ENCODE peak calls at places on chromosomes 11 and 22, in five cellular contexts. One of them, this sample, is unnamed.

GRCh38 chr11:6925636-6926207 is 504 bp upstream of the ZNF215 start:
- DNase-seq in cardiac muscle cell: peak; percentile 36
- DNase-seq in brain microvascular endothelial cell: no peak
- DNase-seq in PC-9: peak; percentile 2
- DNase-seq in HFF-Myc: no peak
- DNase-seq in this sample: no peak

GRCh38 chr11:63510360-63511130 is 4.7 kb downstream of the LGALS12 start:
- DNase-seq in PC-9: peak; percentile 49
- DNase-seq in cardiac muscle cell: peak; percentile 83
- DNase-seq in HFF-Myc: no peak
- DNase-seq in brain microvascular endothelial cell: no peak
- DNase-seq in this sample: no peak

GRCh38 chr11:78453140-78453935 is 35.7 kb upstream of the GAB2 start:
- DNase-seq in PC-9: no peak
- DNase-seq in cardiac muscle cell: peak; percentile 57
- DNase-seq in brain microvascular endothelial cell: no peak
- DNase-seq in HFF-Myc: no peak
- DNase-seq in this sample: peak; percentile 10

GRCh38 chr11:125773516-125773915 is 5.1 kb downstream of the PATE2 start:
- DNase-seq in PC-9: no peak
- DNase-seq in cardiac muscle cell: peak; percentile 52
- DNase-seq in brain microvascular endothelial cell: no peak
- DNase-seq in HFF-Myc: no peak
- DNase-seq in this sample: no peak

GRCh38 chr11:102194983-102195382 is 84.7 kb downstream of the YAP1 start:
- DNase-seq in HFF-Myc: no peak
- DNase-seq in PC-9: no peak
- DNase-seq in cardiac muscle cell: no peak
- DNase-seq in brain microvascular endothelial cell: no peak
- DNase-seq in this sample: no peak

GRCh38 chr11:93169950-93170561 is 27.7 kb downstream of the SLC36A4 start:
- DNase-seq in cardiac muscle cell: peak; percentile 43
- DNase-seq in HFF-Myc: peak; percentile 9
- DNase-seq in PC-9: no peak
- DNase-seq in brain microvascular endothelial cell: peak; percentile 12
- DNase-seq in this sample: no peak

GRCh38 chr22:40116496-40117200 is 61.1 kb upstream of the TNRC6B start:
- DNase-seq in cardiac muscle cell: no peak
- DNase-seq in brain microvascular endothelial cell: no peak
- DNase-seq in PC-9: no peak
- DNase-seq in HFF-Myc: no peak
- DNase-seq in this sample: no peak

GRCh38 chr11:73184953-73185671 is 33.0 kb upstream of the P2RY2 start:
- DNase-seq in brain microvascular endothelial cell: peak; percentile 45
- DNase-seq in cardiac muscle cell: peak; percentile 68
- DNase-seq in PC-9: peak; percentile 88
- DNase-seq in HFF-Myc: no peak
- DNase-seq in this sample: no peak

GRCh38 chr11:69000831-69001245 is 12.2 kb downstream of the MRGPRF start:
- DNase-seq in PC-9: peak; percentile 57
- DNase-seq in cardiac muscle cell: peak; percentile 87
- DNase-seq in HFF-Myc: peak; percentile 72
- DNase-seq in brain microvascular endothelial cell: peak; percentile 50
- DNase-seq in this sample: peak; percentile 56

GRCh38 chr11:31369348-31370329 is at the start of the genes DCDC1 and DNAJC24:
- DNase-seq in HFF-Myc: peak; percentile 69
- DNase-seq in cardiac muscle cell: peak; percentile 95
- DNase-seq in brain microvascular endothelial cell: peak; percentile 89
- DNase-seq in PC-9: peak; percentile 90
- DNase-seq in this sample: peak; percentile 57

GRCh38 chr11:13487661-13488030 is 8.2 kb downstream of the PTH start:
- DNase-seq in cardiac muscle cell: peak; percentile 27
- DNase-seq in brain microvascular endothelial cell: peak; percentile 11
- DNase-seq in HFF-Myc: no peak
- DNase-seq in PC-9: no peak
- DNase-seq in this sample: no peak

GRCh38 chr11:13486926-13487660 is 8.7 kb downstream of the PTH start:
- DNase-seq in PC-9: no peak
- DNase-seq in brain microvascular endothelial cell: peak; percentile 13
- DNase-seq in HFF-Myc: no peak
- DNase-seq in cardiac muscle cell: peak; percentile 58
- DNase-seq in this sample: no peak
- TF ChIP-seq CTCF in PC-9: no peak
- TF ChIP-seq CTCF in brain microvascular endothelial cell: peak; percentile 52
- TF ChIP-seq CTCF in HFF-Myc: peak; percentile 29
- TF ChIP-seq CTCF in cardiac muscle cell: peak; percentile 45
- TF ChIP-seq CTCF in this sample: peak; percentile 43

DNA sequence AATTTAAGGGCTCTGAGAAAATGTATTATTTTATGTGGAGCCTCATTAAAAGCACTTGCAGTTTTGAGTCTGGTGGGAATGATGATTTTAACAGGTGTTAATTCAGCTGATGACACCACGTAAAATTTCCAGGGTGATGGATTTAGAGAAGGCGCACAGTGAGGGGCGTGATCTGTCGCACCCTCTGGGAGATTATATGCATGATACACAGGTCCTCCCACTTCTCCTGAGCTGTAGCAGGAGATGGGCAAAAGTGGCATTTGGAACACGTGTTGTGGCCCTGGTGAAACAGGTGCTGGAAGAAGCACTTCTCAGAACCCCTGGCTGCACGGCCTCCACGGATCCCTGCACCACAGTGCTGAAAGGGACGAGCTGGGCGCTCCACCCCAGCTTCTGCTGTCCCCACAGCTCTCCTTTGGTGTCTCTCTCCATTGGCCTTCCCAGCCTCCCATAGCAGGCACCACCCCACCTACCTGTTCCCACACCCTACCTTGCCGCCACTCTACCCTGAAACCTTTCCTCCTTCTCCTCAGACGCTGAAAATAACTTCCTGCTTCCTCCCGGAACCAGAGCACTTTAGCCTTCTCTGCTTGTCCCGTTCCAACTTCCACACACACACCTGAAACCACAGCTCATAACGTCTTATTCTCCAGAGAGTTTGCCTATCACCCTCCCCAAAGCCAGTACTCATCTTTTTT is 6.9 kb upstream of the SORL1 start:
- DNase-seq in HFF-Myc: no peak
- DNase-seq in cardiac muscle cell: no peak
- DNase-seq in brain microvascular endothelial cell: no peak
- DNase-seq in PC-9: no peak
- DNase-seq in this sample: no peak
- H3K4me3 ChIP-seq in HFF-Myc: no peak overlapping the region
- H3K4me3 ChIP-seq in cardiac muscle cell: no peak overlapping the region
- H3K4me3 ChIP-seq in brain microvascular endothelial cell: no peak overlapping the region
- H3K4me3 ChIP-seq in PC-9: no peak overlapping the region
- H3K4me3 ChIP-seq in this sample: no peak overlapping the region

GRCh38 chr11:12380565-12381325 is 3.4 kb downstream of the PARVA start:
- DNase-seq in PC-9: no peak
- DNase-seq in cardiac muscle cell: no peak
- DNase-seq in HFF-Myc: no peak
- DNase-seq in brain microvascular endothelial cell: no peak
- DNase-seq in this sample: no peak

GRCh38 chr11:12377106-12377823 is at the start of gene PARVA:
- DNase-seq in brain microvascular endothelial cell: peak; percentile 57
- DNase-seq in PC-9: peak; percentile 66
- DNase-seq in HFF-Myc: peak; percentile 35
- DNase-seq in cardiac muscle cell: peak; percentile 93
- DNase-seq in this sample: peak; percentile 41

GRCh38 chr11:12381875-12382274 is 4.5 kb downstream of the PARVA start:
- DNase-seq in brain microvascular endothelial cell: no peak
- DNase-seq in PC-9: no peak
- DNase-seq in cardiac muscle cell: no peak
- DNase-seq in HFF-Myc: no peak
- DNase-seq in this sample: no peak

GRCh38 chr11:12376259-12376971 is 956 bp upstream of the PARVA start:
- DNase-seq in HFF-Myc: peak; percentile 33
- DNase-seq in cardiac muscle cell: peak; percentile 90
- DNase-seq in PC-9: no peak
- DNase-seq in brain microvascular endothelial cell: peak; percentile 43
- DNase-seq in this sample: peak; percentile 57

DNA sequence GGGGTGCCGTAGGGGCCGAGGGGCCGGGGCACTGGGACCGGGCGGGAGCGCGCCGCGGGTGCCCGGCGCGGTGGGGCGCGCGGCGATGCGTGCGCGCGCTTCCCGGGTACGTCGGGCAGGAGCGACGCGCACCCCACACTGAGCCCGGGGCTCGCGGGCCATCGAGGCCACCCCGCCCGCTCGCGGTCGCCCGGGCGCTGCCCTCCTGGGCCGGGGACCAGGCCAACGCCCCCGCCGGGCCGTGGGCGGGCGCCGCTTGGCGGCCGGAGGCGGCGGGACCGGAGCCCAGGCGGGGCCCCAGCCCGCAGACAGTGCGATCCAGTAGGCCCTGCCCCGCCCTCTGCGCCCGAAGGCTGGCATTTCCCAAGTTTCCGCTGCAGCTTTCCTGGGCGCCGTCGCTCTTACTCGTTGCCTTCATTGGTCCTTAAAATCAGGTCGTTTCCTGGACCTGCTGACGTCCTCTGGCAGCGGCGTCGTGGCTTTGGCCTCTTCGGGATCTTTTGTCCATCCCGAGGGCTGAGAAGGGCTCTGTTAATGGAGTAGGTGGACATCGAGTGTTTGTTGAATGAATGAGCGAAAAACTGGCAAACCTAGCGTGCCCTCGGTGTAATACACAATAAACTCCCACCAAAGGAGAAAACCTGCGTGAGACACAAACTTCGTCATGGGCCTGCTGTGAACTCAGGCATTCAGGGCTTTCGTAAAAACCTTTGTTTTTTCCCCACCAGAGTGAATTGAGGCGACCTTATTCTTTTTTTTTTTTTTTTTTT is 638 bp downstream of the PARVA start:
- DNase-seq in cardiac muscle cell: peak; percentile 87
- DNase-seq in HFF-Myc: peak; percentile 56
- DNase-seq in PC-9: peak; percentile 77
- DNase-seq in brain microvascular endothelial cell: peak; percentile 49
- DNase-seq in this sample: peak; percentile 52
- TF ChIP-seq CTCF in cardiac muscle cell: peak; percentile 16
- TF ChIP-seq CTCF in HFF-Myc: no peak
- TF ChIP-seq CTCF in PC-9: no peak
- TF ChIP-seq CTCF in brain microvascular endothelial cell: no peak
- TF ChIP-seq CTCF in this sample: no peak

DNA sequence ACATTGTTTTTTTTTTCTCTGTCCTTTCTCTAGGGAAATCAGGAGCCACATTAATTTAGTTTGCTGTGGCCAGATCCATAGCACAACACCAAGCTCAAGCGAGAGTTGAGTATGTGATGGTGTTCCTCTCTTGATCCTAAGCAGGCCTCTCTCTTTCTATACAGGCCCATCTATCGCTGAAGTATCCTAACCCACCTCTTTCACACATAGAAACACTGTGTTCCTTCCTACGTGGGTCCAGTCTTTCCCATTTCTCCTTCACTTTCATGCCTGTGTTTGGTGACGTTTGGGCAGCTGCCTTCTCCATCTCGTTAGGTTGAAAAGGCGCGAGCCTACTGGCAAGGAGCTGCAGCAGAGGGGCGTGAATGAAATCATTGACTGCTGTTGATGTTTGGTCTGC is 2.4 kb downstream of the PACS1 start:
- DNase-seq in cardiac muscle cell: no peak
- DNase-seq in brain microvascular endothelial cell: no peak
- DNase-seq in PC-9: no peak
- DNase-seq in HFF-Myc: no peak
- DNase-seq in this sample: no peak
- H3K4me3 ChIP-seq in cardiac muscle cell: no peak overlapping the region
- H3K4me3 ChIP-seq in brain microvascular endothelial cell: peak overlapping the region; percentile 72
- H3K4me3 ChIP-seq in PC-9: no peak overlapping the region
- H3K4me3 ChIP-seq in HFF-Myc: peak overlapping the region; percentile 61
- H3K4me3 ChIP-seq in this sample: no peak overlapping the region

GRCh38 chr11:57476883-57477506 is 16.7 kb downstream of the RTN4RL2 start:
- DNase-seq in PC-9: peak; percentile 79
- DNase-seq in cardiac muscle cell: no peak
- DNase-seq in HFF-Myc: no peak
- DNase-seq in brain microvascular endothelial cell: no peak
- DNase-seq in this sample: no peak
- TF ChIP-seq CTCF in PC-9: peak; percentile 76
- TF ChIP-seq CTCF in cardiac muscle cell: peak; percentile 39
- TF ChIP-seq CTCF in HFF-Myc: peak; percentile 45
- TF ChIP-seq CTCF in brain microvascular endothelial cell: peak; percentile 66
- TF ChIP-seq CTCF in this sample: peak; percentile 67

GRCh38 chr22:46067159-46068111 is 82.9 kb upstream of the PPARA start:
- DNase-seq in cardiac muscle cell: no peak
- DNase-seq in brain microvascular endothelial cell: no peak
- DNase-seq in HFF-Myc: no peak
- DNase-seq in PC-9: no peak
- DNase-seq in this sample: no peak

GRCh38 chr22:46065733-46066454 is 84.4 kb upstream of the PPARA start:
- DNase-seq in cardiac muscle cell: no peak
- DNase-seq in brain microvascular endothelial cell: no peak
- DNase-seq in HFF-Myc: no peak
- DNase-seq in PC-9: no peak
- DNase-seq in this sample: no peak

GRCh38 chr22:46068176-46068907 is 82.0 kb upstream of the PPARA start:
- DNase-seq in HFF-Myc: no peak
- DNase-seq in brain microvascular endothelial cell: no peak
- DNase-seq in cardiac muscle cell: no peak
- DNase-seq in PC-9: no peak
- DNase-seq in this sample: no peak

GRCh38 chr22:46064966-46065666 is 85.2 kb upstream of the PPARA start:
- DNase-seq in HFF-Myc: no peak
- DNase-seq in brain microvascular endothelial cell: no peak
- DNase-seq in PC-9: no peak
- DNase-seq in cardiac muscle cell: no peak
- DNase-seq in this sample: no peak

GRCh38 chr22:46066691-46067090 is 83.6 kb upstream of the PPARA start:
- DNase-seq in PC-9: no peak
- DNase-seq in cardiac muscle cell: no peak
- DNase-seq in brain microvascular endothelial cell: no peak
- DNase-seq in HFF-Myc: no peak
- DNase-seq in this sample: no peak
- H3K4me3 ChIP-seq in PC-9: no peak overlapping the region
- H3K4me3 ChIP-seq in cardiac muscle cell: no peak overlapping the region
- H3K4me3 ChIP-seq in brain microvascular endothelial cell: no peak overlapping the region
- H3K4me3 ChIP-seq in HFF-Myc: peak overlapping the region; percentile 56
- H3K4me3 ChIP-seq in this sample: peak overlapping the region; percentile 35